ENCODE peak calls at places on chromosomes 16 and 17, in seven cellular contexts. O is neural crest cell, N is posterior cingulate gyrus, C is fibroblast of lung, E is mesendoderm, F is AML-193, W is AG09309. H is an unnamed sample.

GRCh38 chr16:57918994-57919393 is 51.9 kb downstream of the CNGB1 start:
- DNase-seq in O (no peak), N (no peak), C (no peak), E (no peak), F (no peak), W (no peak), H (no peak)

GRCh38 chr16:79131676-79132075 is 468.9 kb downstream of the MAF start:
- DNase-seq in O (no peak), N (no peak), C (no peak), E (no peak), F (no peak), W (no peak), H (no peak)

GRCh38 chr17:45870342-45870974 is 23.9 kb upstream of the MAPT start:
- DNase-seq in O (no peak), N (no peak), C (no peak), E (no peak), F (no peak), W (no peak), H (no peak)

GRCh38 chr17:8904686-8905085 is 37.2 kb upstream of the PIK3R6 start:
- DNase-seq in O (no peak), N (no peak), C (no peak), E (no peak), F (no peak), W (no peak), H (no peak)

GRCh38 chr16:57577691-57578224 is 35.3 kb downstream of the ADGRG5 start:
- DNase-seq in O (no peak), N (no peak), C (no peak), E (no peak), F (no peak), W (no peak), H (no peak)

GRCh38 chr17:27565874-27566672 is 64.9 kb upstream of the LGALS9 start:
- DNase-seq in O (no peak), N (no peak), C (no peak), E (no peak), F (no peak), W (no peak), H (no peak)

GRCh38 chr17:21015564-21015963 is 27.2 kb downstream of the USP22 start:
- DNase-seq in O (no peak), N (no peak), C (no peak), E (no peak), F (no peak), W (no peak), H (no peak)

GRCh38 chr17:28008526-28008925 is 34.0 kb upstream of the NLK start:
- DNase-seq in O (peak; percentile 29), N (no peak), C (peak; percentile 53), E (peak; percentile 90), F (peak; percentile 23), W (no peak), H (peak; percentile 76)

GRCh38 chr16:86740817-86741799 is 162.8 kb downstream of the FOXL1 start:
- DNase-seq in O (peak; percentile 53), N (no peak), C (peak; percentile 74), E (peak; percentile 86), F (no peak), W (no peak), H (peak; percentile 62)

GRCh38 chr16:85087899-85088569 is 24.2 kb downstream of the CIBAR2 start:
- DNase-seq in O (no peak), N (no peak), C (no peak), E (no peak), F (no peak), W (no peak), H (no peak)

GRCh38 chr17:75331671-75332070 is 42.4 kb upstream of the SLC25A19 start:
- DNase-seq in O (no peak), N (no peak), C (no peak), E (no peak), F (no peak), W (no peak), H (no peak)

H was measured in endothelial cell.